ENCODE peak calls at places on chromosomes 1 and 21, in ten cellular contexts. One of them, this sample, is unnamed.

GRCh38 chr21:38839683-38840286 is 34.1 kb downstream of the ETS2 start:
- DNase-seq in NCI-H1105: no peak
- DNase-seq in NCI-H69: no peak
- DNase-seq in effector memory CD4-positive, alpha-beta T cell: no peak
- DNase-seq in activated CD4-positive, CD25-positive, alpha-beta regulatory T cell: no peak
- DNase-seq in progenitor cell of endocrine pancreas: no peak
- DNase-seq in ovary: no peak
- DNase-seq in pancreas: no peak
- DNase-seq in CD4-positive, alpha-beta T cell: no peak
- DNase-seq in neuronal stem cell: no peak
- DNase-seq in this sample: no peak

GRCh38 chr1:205444931-205445652 is 10.8 kb downstream of the BLACAT1 start:
- DNase-seq in NCI-H1105: no peak
- DNase-seq in NCI-H69: peak
- DNase-seq in effector memory CD4-positive, alpha-beta T cell: no peak
- DNase-seq in activated CD4-positive, CD25-positive, alpha-beta regulatory T cell: no peak
- DNase-seq in progenitor cell of endocrine pancreas: no peak
- DNase-seq in ovary: no peak
- DNase-seq in pancreas: no peak
- DNase-seq in CD4-positive, alpha-beta T cell: no peak
- DNase-seq in neuronal stem cell: peak
- DNase-seq in this sample: no peak

GRCh38 chr1:230858918-230859819 is 9.2 kb downstream of the C1orf198 start:
- DNase-seq in NCI-H1105: no peak
- DNase-seq in NCI-H69: no peak
- DNase-seq in effector memory CD4-positive, alpha-beta T cell: no peak
- DNase-seq in activated CD4-positive, CD25-positive, alpha-beta regulatory T cell: no peak
- DNase-seq in progenitor cell of endocrine pancreas: no peak
- DNase-seq in ovary: no peak
- DNase-seq in pancreas: no peak
- DNase-seq in CD4-positive, alpha-beta T cell: no peak
- DNase-seq in neuronal stem cell: no peak
- DNase-seq in this sample: no peak

GRCh38 chr1:183164350-183164749 is 21.7 kb upstream of the LAMC2 start:
- DNase-seq in NCI-H1105: no peak
- DNase-seq in NCI-H69: no peak
- DNase-seq in effector memory CD4-positive, alpha-beta T cell: no peak
- DNase-seq in activated CD4-positive, CD25-positive, alpha-beta regulatory T cell: no peak
- DNase-seq in progenitor cell of endocrine pancreas: no peak
- DNase-seq in ovary: no peak
- DNase-seq in pancreas: no peak
- DNase-seq in CD4-positive, alpha-beta T cell: no peak
- DNase-seq in neuronal stem cell: peak
- DNase-seq in this sample: no peak

GRCh38 chr1:3712573-3713535 is 39.4 kb upstream of the CCDC27 start:
- DNase-seq in NCI-H1105: peak
- DNase-seq in NCI-H69: peak
- DNase-seq in effector memory CD4-positive, alpha-beta T cell: no peak
- DNase-seq in activated CD4-positive, CD25-positive, alpha-beta regulatory T cell: no peak
- DNase-seq in progenitor cell of endocrine pancreas: no peak
- DNase-seq in ovary: no peak
- DNase-seq in pancreas: no peak
- DNase-seq in CD4-positive, alpha-beta T cell: no peak
- DNase-seq in neuronal stem cell: no peak
- DNase-seq in this sample: no peak

GRCh38 chr1:221723018-221723917 is 18.6 kb downstream of the DUSP10 start:
- DNase-seq in NCI-H1105: no peak
- DNase-seq in NCI-H69: no peak
- DNase-seq in effector memory CD4-positive, alpha-beta T cell: no peak
- DNase-seq in activated CD4-positive, CD25-positive, alpha-beta regulatory T cell: no peak
- DNase-seq in progenitor cell of endocrine pancreas: no peak
- DNase-seq in ovary: no peak
- DNase-seq in pancreas: no peak
- DNase-seq in CD4-positive, alpha-beta T cell: no peak
- DNase-seq in neuronal stem cell: no peak
- DNase-seq in this sample: no peak

GRCh38 chr1:166813508-166814223 is 25.6 kb upstream of the POGK start:
- DNase-seq in NCI-H1105: peak
- DNase-seq in NCI-H69: no peak
- DNase-seq in effector memory CD4-positive, alpha-beta T cell: no peak
- DNase-seq in activated CD4-positive, CD25-positive, alpha-beta regulatory T cell: no peak
- DNase-seq in progenitor cell of endocrine pancreas: no peak
- DNase-seq in ovary: no peak
- DNase-seq in pancreas: no peak
- DNase-seq in CD4-positive, alpha-beta T cell: no peak
- DNase-seq in neuronal stem cell: no peak
- DNase-seq in this sample: no peak

GRCh38 chr1:155893389-155894142 is 17.6 kb downstream of the RIT1 start:
- DNase-seq in NCI-H1105: no peak
- DNase-seq in NCI-H69: no peak
- DNase-seq in effector memory CD4-positive, alpha-beta T cell: no peak
- DNase-seq in activated CD4-positive, CD25-positive, alpha-beta regulatory T cell: no peak
- DNase-seq in progenitor cell of endocrine pancreas: no peak
- DNase-seq in ovary: no peak
- DNase-seq in pancreas: no peak
- DNase-seq in CD4-positive, alpha-beta T cell: peak
- DNase-seq in neuronal stem cell: no peak
- DNase-seq in this sample: peak

GRCh38 chr1:183218039-183218618 is 32.1 kb downstream of the LAMC2 start:
- DNase-seq in NCI-H1105: peak
- DNase-seq in NCI-H69: peak
- DNase-seq in effector memory CD4-positive, alpha-beta T cell: no peak
- DNase-seq in activated CD4-positive, CD25-positive, alpha-beta regulatory T cell: no peak
- DNase-seq in progenitor cell of endocrine pancreas: no peak
- DNase-seq in ovary: no peak
- DNase-seq in pancreas: no peak
- DNase-seq in CD4-positive, alpha-beta T cell: no peak
- DNase-seq in neuronal stem cell: no peak
- DNase-seq in this sample: no peak

GRCh38 chr1:234676103-234676594 is 66.2 kb upstream of the IRF2BP2 start:
- DNase-seq in NCI-H1105: no peak
- DNase-seq in NCI-H69: peak
- DNase-seq in effector memory CD4-positive, alpha-beta T cell: peak
- DNase-seq in activated CD4-positive, CD25-positive, alpha-beta regulatory T cell: no peak
- DNase-seq in progenitor cell of endocrine pancreas: peak
- DNase-seq in ovary: peak
- DNase-seq in pancreas: peak
- DNase-seq in CD4-positive, alpha-beta T cell: peak
- DNase-seq in neuronal stem cell: peak
- DNase-seq in this sample: peak

GRCh38 chr21:43361127-43361492 is 65.8 kb downstream of the SIK1 start:
- DNase-seq in NCI-H1105: no peak
- DNase-seq in NCI-H69: peak
- DNase-seq in effector memory CD4-positive, alpha-beta T cell: no peak
- DNase-seq in activated CD4-positive, CD25-positive, alpha-beta regulatory T cell: no peak
- DNase-seq in progenitor cell of endocrine pancreas: no peak
- DNase-seq in ovary: no peak
- DNase-seq in pancreas: no peak
- DNase-seq in CD4-positive, alpha-beta T cell: peak
- DNase-seq in neuronal stem cell: no peak
- DNase-seq in this sample: no peak

GRCh38 chr1:26274801-26275425 is 5.0 kb upstream of the SH3BGRL3 start:
- DNase-seq in NCI-H1105: no peak
- DNase-seq in NCI-H69: no peak
- DNase-seq in effector memory CD4-positive, alpha-beta T cell: no peak
- DNase-seq in activated CD4-positive, CD25-positive, alpha-beta regulatory T cell: no peak
- DNase-seq in progenitor cell of endocrine pancreas: no peak
- DNase-seq in ovary: no peak
- DNase-seq in pancreas: no peak
- DNase-seq in CD4-positive, alpha-beta T cell: no peak
- DNase-seq in neuronal stem cell: no peak
- DNase-seq in this sample: no peak

GRCh38 chr21:42238185-42238934 is 19.4 kb downstream of the ABCG1 start:
- DNase-seq in NCI-H1105: no peak
- DNase-seq in NCI-H69: no peak
- DNase-seq in effector memory CD4-positive, alpha-beta T cell: peak
- DNase-seq in activated CD4-positive, CD25-positive, alpha-beta regulatory T cell: no peak
- DNase-seq in progenitor cell of endocrine pancreas: no peak
- DNase-seq in ovary: no peak
- DNase-seq in pancreas: peak
- DNase-seq in CD4-positive, alpha-beta T cell: peak
- DNase-seq in neuronal stem cell: no peak
- DNase-seq in this sample: peak

GRCh38 chr1:244311784-244312532 is 139.8 kb downstream of the ADSS2 start:
- DNase-seq in NCI-H1105: no peak
- DNase-seq in NCI-H69: no peak
- DNase-seq in effector memory CD4-positive, alpha-beta T cell: no peak
- DNase-seq in activated CD4-positive, CD25-positive, alpha-beta regulatory T cell: no peak
- DNase-seq in progenitor cell of endocrine pancreas: no peak
- DNase-seq in ovary: no peak
- DNase-seq in pancreas: no peak
- DNase-seq in CD4-positive, alpha-beta T cell: no peak
- DNase-seq in neuronal stem cell: no peak
- DNase-seq in this sample: no peak

GRCh38 chr1:44664730-44665370 is 9.4 kb downstream of the TMEM53 start:
- DNase-seq in NCI-H1105: no peak
- DNase-seq in NCI-H69: no peak
- DNase-seq in effector memory CD4-positive, alpha-beta T cell: no peak
- DNase-seq in activated CD4-positive, CD25-positive, alpha-beta regulatory T cell: no peak
- DNase-seq in progenitor cell of endocrine pancreas: no peak
- DNase-seq in ovary: peak
- DNase-seq in pancreas: no peak
- DNase-seq in CD4-positive, alpha-beta T cell: no peak
- DNase-seq in neuronal stem cell: no peak
- DNase-seq in this sample: no peak

GRCh38 chr1:10107985-10108663 is 75.4 kb downstream of the UBE4B start:
- DNase-seq in NCI-H1105: no peak
- DNase-seq in NCI-H69: no peak
- DNase-seq in effector memory CD4-positive, alpha-beta T cell: no peak
- DNase-seq in activated CD4-positive, CD25-positive, alpha-beta regulatory T cell: no peak
- DNase-seq in progenitor cell of endocrine pancreas: no peak
- DNase-seq in ovary: no peak
- DNase-seq in pancreas: no peak
- DNase-seq in CD4-positive, alpha-beta T cell: no peak
- DNase-seq in neuronal stem cell: no peak
- DNase-seq in this sample: no peak

GRCh38 chr1:209590405-209590804 is 6.9 kb downstream of the CAMK1G start:
- DNase-seq in NCI-H1105: no peak
- DNase-seq in NCI-H69: peak
- DNase-seq in effector memory CD4-positive, alpha-beta T cell: no peak
- DNase-seq in activated CD4-positive, CD25-positive, alpha-beta regulatory T cell: no peak
- DNase-seq in progenitor cell of endocrine pancreas: no peak
- DNase-seq in ovary: peak
- DNase-seq in pancreas: no peak
- DNase-seq in CD4-positive, alpha-beta T cell: no peak
- DNase-seq in neuronal stem cell: no peak
- DNase-seq in this sample: no peak

GRCh38 chr1:41475859-41476567 is 8.5 kb downstream of the EDN2 start:
- DNase-seq in NCI-H1105: no peak
- DNase-seq in NCI-H69: no peak
- DNase-seq in effector memory CD4-positive, alpha-beta T cell: no peak
- DNase-seq in activated CD4-positive, CD25-positive, alpha-beta regulatory T cell: no peak
- DNase-seq in progenitor cell of endocrine pancreas: no peak
- DNase-seq in ovary: no peak
- DNase-seq in pancreas: no peak
- DNase-seq in CD4-positive, alpha-beta T cell: no peak
- DNase-seq in neuronal stem cell: no peak
- DNase-seq in this sample: no peak

GRCh38 chr1:51575406-51576084 is 41.3 kb upstream of the OSBPL9 start:
- DNase-seq in NCI-H1105: no peak
- DNase-seq in NCI-H69: no peak
- DNase-seq in effector memory CD4-positive, alpha-beta T cell: no peak
- DNase-seq in activated CD4-positive, CD25-positive, alpha-beta regulatory T cell: no peak
- DNase-seq in progenitor cell of endocrine pancreas: no peak
- DNase-seq in ovary: no peak
- DNase-seq in pancreas: no peak
- DNase-seq in CD4-positive, alpha-beta T cell: no peak
- DNase-seq in neuronal stem cell: no peak
- DNase-seq in this sample: no peak

GRCh38 chr1:119799599-119800177 is 11.6 kb downstream of the REG4 start:
- DNase-seq in NCI-H1105: no peak
- DNase-seq in NCI-H69: no peak
- DNase-seq in effector memory CD4-positive, alpha-beta T cell: no peak
- DNase-seq in activated CD4-positive, CD25-positive, alpha-beta regulatory T cell: no peak
- DNase-seq in progenitor cell of endocrine pancreas: no peak
- DNase-seq in ovary: no peak
- DNase-seq in pancreas: peak
- DNase-seq in CD4-positive, alpha-beta T cell: no peak
- DNase-seq in neuronal stem cell: no peak
- DNase-seq in this sample: peak

GRCh38 chr1:44094047-44094446 is 24.6 kb upstream of the KLF17 start:
- DNase-seq in NCI-H1105: no peak
- DNase-seq in NCI-H69: no peak
- DNase-seq in effector memory CD4-positive, alpha-beta T cell: no peak
- DNase-seq in activated CD4-positive, CD25-positive, alpha-beta regulatory T cell: no peak
- DNase-seq in progenitor cell of endocrine pancreas: no peak
- DNase-seq in ovary: no peak
- DNase-seq in pancreas: no peak
- DNase-seq in CD4-positive, alpha-beta T cell: no peak
- DNase-seq in neuronal stem cell: no peak
- DNase-seq in this sample: no peak

GRCh38 chr21:44441581-44442265 is 13.6 kb upstream of the LRRC3 start:
- DNase-seq in NCI-H1105: no peak
- DNase-seq in NCI-H69: no peak
- DNase-seq in effector memory CD4-positive, alpha-beta T cell: no peak
- DNase-seq in activated CD4-positive, CD25-positive, alpha-beta regulatory T cell: no peak
- DNase-seq in progenitor cell of endocrine pancreas: no peak
- DNase-seq in ovary: peak
- DNase-seq in pancreas: no peak
- DNase-seq in CD4-positive, alpha-beta T cell: no peak
- DNase-seq in neuronal stem cell: no peak
- DNase-seq in this sample: no peak

GRCh38 chr21:32377991-32378390 is 14.8 kb downstream of the URB1 start:
- DNase-seq in NCI-H1105: no peak
- DNase-seq in NCI-H69: no peak
- DNase-seq in effector memory CD4-positive, alpha-beta T cell: no peak
- DNase-seq in activated CD4-positive, CD25-positive, alpha-beta regulatory T cell: no peak
- DNase-seq in progenitor cell of endocrine pancreas: no peak
- DNase-seq in ovary: no peak
- DNase-seq in pancreas: no peak
- DNase-seq in CD4-positive, alpha-beta T cell: no peak
- DNase-seq in neuronal stem cell: no peak
- DNase-seq in this sample: no peak

GRCh38 chr1:247812637-247813036 is 11.3 kb downstream of the OR14A16 start:
- DNase-seq in NCI-H1105: no peak
- DNase-seq in NCI-H69: no peak
- DNase-seq in effector memory CD4-positive, alpha-beta T cell: no peak
- DNase-seq in activated CD4-positive, CD25-positive, alpha-beta regulatory T cell: no peak
- DNase-seq in progenitor cell of endocrine pancreas: no peak
- DNase-seq in ovary: no peak
- DNase-seq in pancreas: no peak
- DNase-seq in CD4-positive, alpha-beta T cell: no peak
- DNase-seq in neuronal stem cell: no peak
- DNase-seq in this sample: no peak

GRCh38 chr21:15592271-15592860 is 137.4 kb upstream of the USP25 start:
- DNase-seq in NCI-H1105: peak
- DNase-seq in NCI-H69: peak
- DNase-seq in effector memory CD4-positive, alpha-beta T cell: no peak
- DNase-seq in activated CD4-positive, CD25-positive, alpha-beta regulatory T cell: no peak
- DNase-seq in progenitor cell of endocrine pancreas: no peak
- DNase-seq in ovary: no peak
- DNase-seq in pancreas: no peak
- DNase-seq in CD4-positive, alpha-beta T cell: no peak
- DNase-seq in neuronal stem cell: peak
- DNase-seq in this sample: no peak

GRCh38 chr1:23422955-23423354 is 1.6 kb downstream of the TCEA3 start:
- DNase-seq in NCI-H1105: no peak
- DNase-seq in NCI-H69: peak
- DNase-seq in effector memory CD4-positive, alpha-beta T cell: no peak
- DNase-seq in activated CD4-positive, CD25-positive, alpha-beta regulatory T cell: no peak
- DNase-seq in progenitor cell of endocrine pancreas: no peak
- DNase-seq in ovary: peak
- DNase-seq in pancreas: no peak
- DNase-seq in CD4-positive, alpha-beta T cell: no peak
- DNase-seq in neuronal stem cell: no peak
- DNase-seq in this sample: no peak

GRCh38 chr1:246705368-246705767 is 18.8 kb upstream of the SCCPDH start:
- DNase-seq in NCI-H1105: no peak
- DNase-seq in NCI-H69: no peak
- DNase-seq in effector memory CD4-positive, alpha-beta T cell: no peak
- DNase-seq in activated CD4-positive, CD25-positive, alpha-beta regulatory T cell: no peak
- DNase-seq in progenitor cell of endocrine pancreas: no peak
- DNase-seq in ovary: no peak
- DNase-seq in pancreas: no peak
- DNase-seq in CD4-positive, alpha-beta T cell: no peak
- DNase-seq in neuronal stem cell: no peak
- DNase-seq in this sample: no peak

GRCh38 chr1:39163469-39163868 is 41.0 kb upstream of the MACF1 start:
- DNase-seq in NCI-H1105: no peak
- DNase-seq in NCI-H69: no peak
- DNase-seq in effector memory CD4-positive, alpha-beta T cell: no peak
- DNase-seq in activated CD4-positive, CD25-positive, alpha-beta regulatory T cell: no peak
- DNase-seq in progenitor cell of endocrine pancreas: no peak
- DNase-seq in ovary: no peak
- DNase-seq in pancreas: no peak
- DNase-seq in CD4-positive, alpha-beta T cell: no peak
- DNase-seq in neuronal stem cell: no peak
- DNase-seq in this sample: no peak

This sample was measured in T-cell.